ENCODE peak calls at places on chromosomes 2 and 18, in six cellular contexts. E is fibroblast of villous mesenchyme; G is CD8-positive, alpha-beta memory T cell; T is kidney epithelial cell; M is NCI-H1694 treated with DMSO at 0.1 percent for 48 hours; S is caudate nucleus. Z is an unnamed sample.

GRCh38 chr2:70580352-70580751 is 26.7 kb upstream of the TGFA start:
- DNase-seq in G (no peak), M (no peak), S (no peak), E (no peak), T (no peak), Z (no peak)

GRCh38 chr2:124339709-124340108 is 314.6 kb downstream of the CNTNAP5 start:
- DNase-seq in E (no peak), S (no peak), M (no peak), G (no peak), T (no peak), Z (no peak)

GRCh38 chr2:195367713-195368529 is 289.1 kb upstream of the SLC39A10 start:
- DNase-seq in E (no peak), G (no peak), T (no peak), M (no peak), S (no peak), Z (no peak)

GRCh38 chr2:18117592-18117991 is 239.1 kb downstream of the KCNS3 start:
- DNase-seq in G (no peak), T (no peak), M (peak), S (no peak), E (peak), Z (no peak)

GRCh38 chr2:96685592-96686459 is 43.3 kb downstream of the FER1L5 start:
- DNase-seq in G (no peak), T (no peak), E (peak), S (no peak), M (peak), Z (peak)

GRCh38 chr2:147204102-147204501 is 640.7 kb upstream of the ACVR2A start:
- DNase-seq in M (no peak), E (peak), G (no peak), T (peak), S (no peak), Z (no peak)

GRCh38 chr2:212227755-212228154 is 310.8 kb downstream of the ERBB4 start:
- DNase-seq in M (peak), G (no peak), S (no peak), T (peak), E (peak), Z (peak)

GRCh38 chr2:149098722-149099121 is 60.2 kb downstream of the LYPD6B start:
- DNase-seq in T (no peak), M (no peak), S (no peak), E (peak), G (no peak), Z (no peak)

GRCh38 chr2:86223682-86224560 is 24.7 kb downstream of the MRPL35 start:
- DNase-seq in G (no peak), S (no peak), T (no peak), E (peak), M (peak), Z (no peak)

GRCh38 chr2:136582631-136583205 is 182.6 kb upstream of the THSD7B start:
- DNase-seq in S (no peak), G (no peak), M (no peak), T (no peak), E (peak), Z (no peak)

GRCh38 chr18:3869848-3870247 is 419.9 kb downstream of the TGIF1 start:
- DNase-seq in E (peak), S (no peak), T (no peak), M (peak), G (no peak), Z (peak)

GRCh38 chr2:96698221-96698861 is 41.5 kb downstream of the LMAN2L start:
- DNase-seq in E (no peak), M (no peak), T (no peak), G (no peak), S (no peak), Z (no peak)

GRCh38 chr2:206800501-206801416 is 35.4 kb downstream of the FASTKD2 start:
- DNase-seq in S (no peak), G (peak), T (peak), E (peak), M (peak), Z (peak)

GRCh38 chr18:5107990-5108389 is 89.1 kb downstream of the AKAIN1 start:
- DNase-seq in M (no peak), T (no peak), E (no peak), S (no peak), G (no peak), Z (no peak)

GRCh38 chr2:235827585-235827992 is 333.7 kb downstream of the AGAP1 start:
- DNase-seq in T (no peak), E (peak), G (no peak), S (no peak), M (no peak), Z (no peak)

GRCh38 chr2:120596990-120597594 is 138.6 kb upstream of the GLI2 start:
- DNase-seq in E (peak), G (no peak), M (peak), S (no peak), T (no peak), Z (no peak)

GRCh38 chr2:219706823-219707281 is 79.4 kb downstream of the SLC4A3 start:
- DNase-seq in T (no peak), S (no peak), G (no peak), E (peak), M (no peak), Z (no peak)

GRCh38 chr2:136131484-136131960 is 13.6 kb upstream of the CXCR4 start:
- DNase-seq in G (peak), E (no peak), S (no peak), M (no peak), T (no peak), Z (no peak)

GRCh38 chr2:30359644-30360167 is 87.3 kb upstream of the LCLAT1 start:
- DNase-seq in E (peak), T (no peak), G (no peak), M (peak), S (no peak), Z (no peak)

GRCh38 chr2:169010180-169010579 is 20.9 kb downstream of the ABCB11 start:
- DNase-seq in S (no peak), T (no peak), E (no peak), M (no peak), G (no peak), Z (no peak)

GRCh38 chr18:2846241-2846637 is 567 bp upstream of the EMILIN2 start:
- DNase-seq in T (no peak), S (no peak), E (peak), G (no peak), M (no peak), Z (no peak)

GRCh38 chr2:7868836-7869235 is 813.0 kb upstream of the ID2 start:
- DNase-seq in E (no peak), G (no peak), S (no peak), T (no peak), M (no peak), Z (no peak)

GRCh38 chr18:79621501-79621900 is 58.1 kb upstream of the CTDP1 start:
- DNase-seq in E (no peak), M (no peak), G (no peak), S (no peak), T (no peak), Z (no peak)

GRCh38 chr2:151771599-151772358 is 37.5 kb upstream of the NEB start:
- DNase-seq in G (no peak), S (no peak), T (no peak), E (peak), M (no peak), Z (no peak)

GRCh38 chr2:121345101-121345500 is 60.1 kb upstream of the TFCP2L1 start:
- DNase-seq in E (no peak), G (no peak), T (no peak), M (no peak), S (no peak), Z (no peak)

GRCh38 chr2:133287709-133288108 is 280.6 kb downstream of the NCKAP5 start:
- DNase-seq in G (no peak), E (peak), T (no peak), S (no peak), M (no peak), Z (no peak)

GRCh38 chr2:149170156-149170555 is 131.7 kb downstream of the LYPD6B start:
- DNase-seq in M (peak), E (no peak), G (no peak), S (no peak), T (no peak), Z (no peak)

GRCh38 chr18:45722899-45723298 is 1.1 kb upstream of the SLC14A1 start:
- DNase-seq in E (peak), T (peak), S (no peak), M (peak), G (peak), Z (peak)

GRCh38 chr2:137508739-137509384 is 455.4 kb upstream of the HNMT start:
- DNase-seq in G (no peak), S (no peak), M (no peak), E (no peak), T (no peak), Z (no peak)

GRCh38 chr2:104521247-104521646 is 332.7 kb upstream of the POU3F3 start:
- DNase-seq in M (no peak), S (no peak), T (no peak), E (no peak), G (no peak), Z (no peak)

GRCh38 chr2:140506606-140507005 is 1624.2 kb downstream of the LRP1B start:
- DNase-seq in S (no peak), T (no peak), M (no peak), G (no peak), E (peak), Z (no peak)

Z was measured in cerebellum.